ENCODE peak calls at places on chromosome 4, in four cellular contexts. E is GM13976, G is iris pigment epithelial cell, M is osteoblast. Y is an unnamed sample.

GRCh38 chr4:124946696-124947095 is 234.2 kb upstream of the ANKRD50 start:
- DNase-seq in G (no peak), E (no peak), M (no peak), Y (no peak)

GRCh38 chr4:3317011-3317655 is 24.3 kb downstream of the RGS12 start:
- DNase-seq in G (no peak), M (no peak), E (no peak), Y (no peak)

GRCh38 chr4:23323436-23323835 is 566.4 kb downstream of the PPARGC1A start:
- DNase-seq in E (no peak), M (no peak), G (no peak), Y (no peak)

GRCh38 chr4:54497947-54498346 is 159.8 kb upstream of the KIT start:
- DNase-seq in M (no peak), E (no peak), G (no peak), Y (no peak)

GRCh38 chr4:130424211-130424610 is 1328.3 kb downstream of the C4orf33 start:
- DNase-seq in G (peak; percentile 20), E (no peak), M (no peak), Y (no peak)

GRCh38 chr4:93203708-93204107 is 624.8 kb upstream of the ATOH1 start:
- DNase-seq in M (no peak), E (no peak), G (peak; percentile 3), Y (no peak)

GRCh38 chr4:10741221-10741620 is 56.7 kb upstream of the CLNK start:
- DNase-seq in M (no peak), G (no peak), E (no peak), Y (no peak)

GRCh38 chr4:68038272-68038671 is 75.0 kb upstream of the TMPRSS11A start:
- DNase-seq in M (no peak), G (no peak), E (no peak), Y (no peak)

GRCh38 chr4:30802622-30803323 is 82.6 kb downstream of the PCDH7 start:
- DNase-seq in G (peak; percentile 50), M (no peak), E (no peak), Y (no peak)

GRCh38 chr4:67152976-67153375 is 392.3 kb downstream of the CENPC start:
- DNase-seq in E (no peak), G (no peak), M (no peak), Y (no peak)

GRCh38 chr4:112517067-112517588 is 1.1 kb upstream of the NEUROG2 start:
- DNase-seq in G (no peak), M (no peak), E (peak; percentile 72), Y (no peak)

GRCh38 chr4:30717208-30718020 is 2.8 kb upstream of the PCDH7 start:
- DNase-seq in M (peak; percentile 78), E (peak; percentile 55), G (peak; percentile 78), Y (no peak)

GRCh38 chr4:40311811-40312346 is 23.3 kb upstream of the CHRNA9 start:
- DNase-seq in E (no peak), M (no peak), G (no peak), Y (no peak)

GRCh38 chr4:113825272-113825671 is 63.7 kb upstream of the CAMK2D start:
- DNase-seq in E (no peak), M (no peak), G (no peak), Y (no peak)

GRCh38 chr4:96247096-96247495 is 407.2 kb downstream of the PDHA2 start:
- DNase-seq in G (no peak), E (no peak), M (no peak), Y (no peak)

GRCh38 chr4:73528171-73528570 is 46.6 kb downstream of the AFM start:
- DNase-seq in M (no peak), G (no peak), E (no peak), Y (no peak)